ENCODE peak calls at places on chromosomes 16 and 17, in nine cellular contexts. One of them, this sample, is unnamed.

GRCh38 chr16:53007095-53007494 is 45.6 kb downstream of the CHD9NB start:
- DNase-seq in body of pancreas: no peak
- DNase-seq in prostate gland: no peak
- DNase-seq in IMR-90: no peak
- DNase-seq in uterus: no peak
- DNase-seq in adrenal gland: no peak
- DNase-seq in heart left ventricle: no peak
- DNase-seq in suprapubic skin: no peak
- DNase-seq in breast epithelium: no peak
- DNase-seq in this sample: no peak

GRCh38 chr17:81200695-81201580 is 21.8 kb downstream of the CEP131 start:
- DNase-seq in heart left ventricle: peak; percentile 56
- DNase-seq in prostate gland: peak; percentile 66
- DNase-seq in adrenal gland: peak; percentile 69
- DNase-seq in uterus: no peak
- DNase-seq in suprapubic skin: no peak
- DNase-seq in breast epithelium: no peak
- DNase-seq in IMR-90: peak; percentile 72
- DNase-seq in body of pancreas: peak; percentile 90
- DNase-seq in this sample: peak; percentile 29

GRCh38 chr17:1713878-1714487 is 3.8 kb upstream of the TLCD2 start:
- DNase-seq in prostate gland: peak; percentile 49
- DNase-seq in IMR-90: peak; percentile 32
- DNase-seq in uterus: peak; percentile 67
- DNase-seq in body of pancreas: peak; percentile 67
- DNase-seq in heart left ventricle: no peak
- DNase-seq in breast epithelium: no peak
- DNase-seq in suprapubic skin: peak; percentile 74
- DNase-seq in adrenal gland: peak; percentile 70
- DNase-seq in this sample: no peak

GRCh38 chr16:81661082-81661481 is 118.0 kb upstream of the PLCG2 start:
- DNase-seq in uterus: no peak
- DNase-seq in suprapubic skin: no peak
- DNase-seq in breast epithelium: no peak
- DNase-seq in adrenal gland: no peak
- DNase-seq in prostate gland: no peak
- DNase-seq in body of pancreas: no peak
- DNase-seq in heart left ventricle: no peak
- DNase-seq in IMR-90: no peak
- DNase-seq in this sample: no peak

GRCh38 chr16:55613578-55614333 is 42.0 kb upstream of the SLC6A2 start:
- DNase-seq in breast epithelium: no peak
- DNase-seq in body of pancreas: no peak
- DNase-seq in IMR-90: no peak
- DNase-seq in adrenal gland: no peak
- DNase-seq in prostate gland: no peak
- DNase-seq in uterus: no peak
- DNase-seq in heart left ventricle: no peak
- DNase-seq in suprapubic skin: no peak
- DNase-seq in this sample: no peak

GRCh38 chr16:77469639-77470038 is 34.8 kb upstream of the ADAMTS18 start:
- DNase-seq in adrenal gland: no peak
- DNase-seq in suprapubic skin: peak; percentile 65
- DNase-seq in breast epithelium: no peak
- DNase-seq in prostate gland: no peak
- DNase-seq in IMR-90: no peak
- DNase-seq in body of pancreas: no peak
- DNase-seq in heart left ventricle: no peak
- DNase-seq in uterus: no peak
- DNase-seq in this sample: no peak

GRCh38 chr17:80263253-80264047 is 2.8 kb downstream of the RNF213 start:
- DNase-seq in breast epithelium: peak; percentile 82
- DNase-seq in body of pancreas: peak; percentile 92
- DNase-seq in heart left ventricle: peak; percentile 83
- DNase-seq in suprapubic skin: peak; percentile 87
- DNase-seq in IMR-90: peak; percentile 89
- DNase-seq in uterus: peak; percentile 90
- DNase-seq in adrenal gland: peak; percentile 91
- DNase-seq in prostate gland: peak; percentile 93
- DNase-seq in this sample: peak; percentile 76

GRCh38 chr17:64328036-64328874 is 62.4 kb downstream of the PECAM1 start:
- DNase-seq in uterus: no peak
- DNase-seq in adrenal gland: no peak
- DNase-seq in prostate gland: no peak
- DNase-seq in body of pancreas: no peak
- DNase-seq in suprapubic skin: no peak
- DNase-seq in IMR-90: no peak
- DNase-seq in heart left ventricle: no peak
- DNase-seq in breast epithelium: no peak
- DNase-seq in this sample: no peak

GRCh38 chr17:79650283-79650682 is 39.4 kb upstream of the RBFOX3 start:
- DNase-seq in IMR-90: no peak
- DNase-seq in suprapubic skin: peak; percentile 39
- DNase-seq in breast epithelium: peak; percentile 33
- DNase-seq in adrenal gland: no peak
- DNase-seq in heart left ventricle: no peak
- DNase-seq in body of pancreas: no peak
- DNase-seq in uterus: peak; percentile 2
- DNase-seq in prostate gland: peak; percentile 1
- DNase-seq in this sample: no peak

GRCh38 chr17:78343433-78344201 is 16.3 kb downstream of the SOCS3 start:
- DNase-seq in IMR-90: no peak
- DNase-seq in breast epithelium: no peak
- DNase-seq in body of pancreas: peak; percentile 46
- DNase-seq in heart left ventricle: peak; percentile 74
- DNase-seq in suprapubic skin: no peak
- DNase-seq in prostate gland: no peak
- DNase-seq in adrenal gland: no peak
- DNase-seq in uterus: no peak
- DNase-seq in this sample: no peak

GRCh38 chr17:71084219-71084618 is 914.9 kb downstream of the KCNJ2 start:
- DNase-seq in heart left ventricle: no peak
- DNase-seq in uterus: no peak
- DNase-seq in IMR-90: peak; percentile 22
- DNase-seq in adrenal gland: no peak
- DNase-seq in suprapubic skin: no peak
- DNase-seq in breast epithelium: no peak
- DNase-seq in body of pancreas: peak; percentile 49
- DNase-seq in prostate gland: peak; percentile 9
- DNase-seq in this sample: peak; percentile 28

GRCh38 chr17:41773190-41773588 is 13.3 kb downstream of the JUP start:
- DNase-seq in body of pancreas: peak; percentile 83
- DNase-seq in adrenal gland: peak; percentile 58
- DNase-seq in breast epithelium: peak; percentile 82
- DNase-seq in prostate gland: peak; percentile 89
- DNase-seq in uterus: peak; percentile 69
- DNase-seq in IMR-90: peak; percentile 91
- DNase-seq in heart left ventricle: peak; percentile 86
- DNase-seq in suprapubic skin: peak; percentile 70
- DNase-seq in this sample: no peak
- H3K4me1 ChIP-seq in body of pancreas: peaks cover 62% of the 10 kb centered on the region
- H3K4me1 ChIP-seq in adrenal gland: peaks cover 21% of the 10 kb centered on the region
- H3K4me1 ChIP-seq in breast epithelium: peaks cover 29% of the 10 kb centered on the region
- H3K4me1 ChIP-seq in prostate gland: peaks cover 54% of the 10 kb centered on the region
- H3K4me1 ChIP-seq in uterus: no peaks in the 10 kb centered on the region
- H3K4me1 ChIP-seq in IMR-90: peaks cover 24% of the 10 kb centered on the region
- H3K4me1 ChIP-seq in heart left ventricle: peaks cover 62% of the 10 kb centered on the region
- H3K4me1 ChIP-seq in suprapubic skin: peaks cover 81% of the 10 kb centered on the region
- H3K4me1 ChIP-seq in this sample: no peaks in the 10 kb centered on the region

DNA sequence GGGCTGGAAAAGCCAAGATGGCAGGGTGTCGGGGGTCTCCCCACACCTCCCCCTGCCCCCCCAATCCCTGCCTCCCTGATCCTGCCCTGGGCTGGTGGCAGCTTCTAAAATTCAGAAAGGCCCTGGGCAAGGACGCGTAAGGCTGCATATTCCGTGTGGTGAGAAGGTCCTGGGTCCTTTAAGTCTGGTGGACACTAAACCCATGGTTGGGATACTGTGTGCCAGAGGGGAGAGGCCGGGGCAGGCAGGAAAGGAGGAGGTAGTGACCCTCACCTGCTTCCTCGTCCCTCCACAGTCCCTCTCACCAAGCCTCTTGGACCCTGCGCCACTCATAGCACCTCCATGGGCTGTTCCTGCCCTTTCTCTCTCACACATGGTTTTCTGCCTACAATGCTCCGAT is 28.8 kb downstream of the PRKAR1A start:
- DNase-seq in suprapubic skin: no peak
- DNase-seq in heart left ventricle: no peak
- DNase-seq in adrenal gland: no peak
- DNase-seq in uterus: no peak
- DNase-seq in prostate gland: no peak
- DNase-seq in body of pancreas: no peak
- DNase-seq in breast epithelium: no peak
- DNase-seq in IMR-90: no peak
- DNase-seq in this sample: no peak
- H3K27me3 ChIP-seq in suprapubic skin: no peaks in the 10 kb centered on the region
- H3K27me3 ChIP-seq in heart left ventricle: no peaks in the 10 kb centered on the region
- H3K27me3 ChIP-seq in adrenal gland: no peaks in the 10 kb centered on the region
- H3K27me3 ChIP-seq in uterus: no peaks in the 10 kb centered on the region
- H3K27me3 ChIP-seq in prostate gland: no peaks in the 10 kb centered on the region
- H3K27me3 ChIP-seq in body of pancreas: no peaks in the 10 kb centered on the region
- H3K27me3 ChIP-seq in breast epithelium: no peaks in the 10 kb centered on the region
- H3K27me3 ChIP-seq in IMR-90: no peaks in the 10 kb centered on the region
- H3K27me3 ChIP-seq in this sample: no peaks in the 10 kb centered on the region

DNA sequence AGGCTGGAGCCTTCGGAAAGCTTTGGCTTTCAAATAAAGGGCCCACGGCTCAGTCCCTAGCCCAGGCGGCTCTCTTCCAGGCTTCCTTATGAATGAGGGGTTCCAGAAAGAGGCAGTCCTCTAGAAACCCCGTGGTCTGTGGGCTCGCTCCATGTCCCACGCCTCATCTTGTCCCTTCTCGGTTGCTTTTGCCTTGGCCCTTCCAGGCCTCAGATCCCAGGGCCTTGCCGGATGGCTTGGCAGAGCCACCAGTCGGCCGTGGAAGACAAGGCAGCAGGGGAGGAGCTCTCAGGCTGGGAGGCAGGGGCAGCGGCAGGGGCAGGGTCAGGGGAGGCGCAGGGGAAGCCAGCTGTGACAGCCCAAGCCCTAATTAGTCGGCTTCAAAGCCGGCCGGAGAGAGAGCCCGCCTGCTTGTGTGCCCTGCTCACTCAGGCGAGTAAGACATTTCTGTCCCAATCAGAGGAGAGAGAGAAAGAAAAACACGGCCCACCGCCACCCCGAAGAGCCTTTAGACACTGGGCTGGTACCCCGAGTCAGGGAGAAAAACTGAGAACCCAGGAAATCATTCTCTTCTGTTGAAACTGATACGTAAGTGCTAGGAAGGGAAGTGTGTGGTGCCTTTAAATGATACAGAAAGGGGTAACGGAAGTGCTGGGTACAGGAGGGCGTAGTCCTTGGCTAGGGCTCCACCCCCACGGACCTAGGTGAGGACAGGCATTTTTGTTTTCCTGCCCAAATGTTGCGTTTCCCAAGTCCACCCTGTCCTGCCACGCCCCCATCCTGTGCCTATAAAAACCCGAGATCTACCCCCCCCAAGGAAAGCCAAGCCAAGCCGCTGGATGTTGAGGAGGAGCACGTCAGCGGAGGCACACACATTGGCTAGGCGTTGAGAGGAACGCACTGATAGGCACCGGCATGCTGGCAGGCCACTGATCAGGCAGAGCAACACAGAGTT is 27.8 kb upstream of the MEIOC start:
- DNase-seq in suprapubic skin: no peak
- DNase-seq in uterus: no peak
- DNase-seq in IMR-90: no peak
- DNase-seq in body of pancreas: peak; percentile 62
- DNase-seq in heart left ventricle: peak; percentile 68
- DNase-seq in breast epithelium: no peak
- DNase-seq in adrenal gland: peak; percentile 34
- DNase-seq in prostate gland: no peak
- DNase-seq in this sample: peak; percentile 28
- TF ChIP-seq POLR2A in suprapubic skin: no peak
- TF ChIP-seq POLR2A in uterus: no peak
- TF ChIP-seq POLR2A in IMR-90: no peak
- TF ChIP-seq POLR2A in body of pancreas: peak; percentile 27
- TF ChIP-seq POLR2A in heart left ventricle: no peak
- TF ChIP-seq POLR2A in breast epithelium: no peak
- TF ChIP-seq POLR2A in adrenal gland: no peak
- TF ChIP-seq POLR2A in prostate gland: no peak
- TF ChIP-seq POLR2A in this sample: no peak

GRCh38 chr16:85221081-85221809 is 109.0 kb upstream of the CIBAR2 start:
- DNase-seq in IMR-90: no peak
- DNase-seq in suprapubic skin: no peak
- DNase-seq in uterus: no peak
- DNase-seq in adrenal gland: no peak
- DNase-seq in prostate gland: no peak
- DNase-seq in heart left ventricle: no peak
- DNase-seq in body of pancreas: no peak
- DNase-seq in breast epithelium: no peak
- DNase-seq in this sample: no peak

GRCh38 chr16:85215478-85216120 is 103.3 kb upstream of the CIBAR2 start:
- DNase-seq in heart left ventricle: no peak
- DNase-seq in adrenal gland: no peak
- DNase-seq in breast epithelium: no peak
- DNase-seq in uterus: no peak
- DNase-seq in suprapubic skin: no peak
- DNase-seq in prostate gland: no peak
- DNase-seq in body of pancreas: no peak
- DNase-seq in IMR-90: no peak
- DNase-seq in this sample: no peak

GRCh38 chr16:85213926-85214294 is 101.6 kb upstream of the CIBAR2 start:
- DNase-seq in adrenal gland: no peak
- DNase-seq in suprapubic skin: no peak
- DNase-seq in IMR-90: no peak
- DNase-seq in body of pancreas: no peak
- DNase-seq in prostate gland: no peak
- DNase-seq in breast epithelium: no peak
- DNase-seq in uterus: no peak
- DNase-seq in heart left ventricle: peak; percentile 60
- DNase-seq in this sample: no peak

GRCh38 chr16:85220125-85220839 is 108.0 kb upstream of the CIBAR2 start:
- DNase-seq in uterus: peak; percentile 66
- DNase-seq in IMR-90: peak; percentile 85
- DNase-seq in body of pancreas: peak; percentile 88
- DNase-seq in suprapubic skin: no peak
- DNase-seq in heart left ventricle: peak; percentile 88
- DNase-seq in breast epithelium: no peak
- DNase-seq in adrenal gland: peak; percentile 94
- DNase-seq in prostate gland: peak; percentile 88
- DNase-seq in this sample: peak; percentile 33

DNA sequence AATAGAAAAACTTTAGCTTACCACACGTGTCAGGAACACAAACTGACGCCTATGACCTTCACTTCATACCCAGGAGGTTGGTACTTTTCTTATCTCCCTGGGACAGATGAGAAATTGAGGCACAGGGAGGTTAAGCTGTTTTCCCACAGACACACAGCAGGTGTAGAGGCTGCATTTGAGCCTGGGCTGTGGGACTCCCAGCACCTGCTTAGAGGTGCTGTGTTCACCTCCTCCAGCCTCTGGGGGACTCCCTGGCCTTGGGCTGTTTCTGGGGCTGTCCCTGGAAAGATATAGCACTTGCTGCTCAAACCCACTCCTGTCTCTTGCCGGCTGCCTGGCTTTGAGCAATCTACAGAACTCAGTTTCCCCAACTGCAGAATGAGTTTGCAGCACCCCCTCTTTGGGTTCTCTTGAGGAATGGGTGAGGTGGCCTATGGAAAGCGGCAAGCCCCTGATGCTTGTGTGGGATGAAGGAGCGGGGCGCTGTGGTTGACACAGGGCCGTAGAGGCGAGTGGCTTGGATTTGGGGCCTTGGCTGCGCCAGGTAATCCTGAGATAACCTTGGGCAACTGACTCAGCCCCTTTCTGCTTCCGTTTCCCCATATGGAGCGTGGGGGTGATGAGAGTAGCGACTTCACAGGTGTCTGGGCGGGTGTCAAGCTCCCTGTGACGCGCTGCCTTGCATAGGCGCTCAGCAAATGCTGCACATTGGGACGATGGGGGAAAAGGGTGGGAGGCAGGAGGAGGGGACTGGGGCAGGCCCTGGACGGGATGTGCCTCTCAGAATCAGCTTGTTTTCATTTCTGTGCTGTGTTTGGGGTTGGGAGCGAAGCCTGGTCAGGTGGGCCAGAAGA is 104.5 kb upstream of the CIBAR2 start:
- DNase-seq in suprapubic skin: no peak
- DNase-seq in uterus: no peak
- DNase-seq in body of pancreas: no peak
- DNase-seq in prostate gland: no peak
- DNase-seq in heart left ventricle: no peak
- DNase-seq in adrenal gland: no peak
- DNase-seq in IMR-90: no peak
- DNase-seq in breast epithelium: no peak
- DNase-seq in this sample: no peak
- H3K4me1 ChIP-seq in suprapubic skin: peaks cover 32% of the 10 kb centered on the region
- H3K4me1 ChIP-seq in uterus: peaks cover 3% of the 10 kb centered on the region
- H3K4me1 ChIP-seq in body of pancreas: peaks cover 39% of the 10 kb centered on the region
- H3K4me1 ChIP-seq in prostate gland: peaks cover 7% of the 10 kb centered on the region
- H3K4me1 ChIP-seq in heart left ventricle: peaks cover 11% of the 10 kb centered on the region
- H3K4me1 ChIP-seq in adrenal gland: peaks cover 47% of the 10 kb centered on the region
- H3K4me1 ChIP-seq in IMR-90: peaks cover 33% of the 10 kb centered on the region
- H3K4me1 ChIP-seq in breast epithelium: no peaks in the 10 kb centered on the region
- H3K4me1 ChIP-seq in this sample: peaks cover 24% of the 10 kb centered on the region

This sample was measured in tibial nerve.